ENCODE peak calls at places on chromosomes 16 and 17, in six cellular contexts. One of them, this sample, is unnamed.

GRCh38 chr16:2809149-2809760 is 7.8 kb upstream of the PRSS21 start:
- DNase-seq in sigmoid colon: no peak
- DNase-seq in adrenal gland: no peak
- DNase-seq in ovary: no peak
- DNase-seq in body of pancreas: no peak
- DNase-seq in thyroid gland: no peak
- DNase-seq in this sample: no peak

GRCh38 chr16:30005341-30006094 is 5.3 kb downstream of the DOC2A start:
- DNase-seq in adrenal gland: peak
- DNase-seq in thyroid gland: peak
- DNase-seq in sigmoid colon: no peak
- DNase-seq in ovary: no peak
- DNase-seq in body of pancreas: peak
- DNase-seq in this sample: peak

GRCh38 chr17:4023220-4023619 is 59.0 kb upstream of the ATP2A3 start:
- DNase-seq in adrenal gland: no peak
- DNase-seq in body of pancreas: no peak
- DNase-seq in ovary: no peak
- DNase-seq in thyroid gland: no peak
- DNase-seq in sigmoid colon: no peak
- DNase-seq in this sample: no peak

GRCh38 chr16:23848958-23849357 is 13.2 kb downstream of the PRKCB start:
- DNase-seq in thyroid gland: no peak
- DNase-seq in adrenal gland: no peak
- DNase-seq in ovary: no peak
- DNase-seq in sigmoid colon: no peak
- DNase-seq in body of pancreas: no peak
- DNase-seq in this sample: no peak

GRCh38 chr17:78745407-78746088 is 36.5 kb downstream of the CYTH1 start:
- DNase-seq in body of pancreas: peak
- DNase-seq in ovary: no peak
- DNase-seq in sigmoid colon: no peak
- DNase-seq in adrenal gland: peak
- DNase-seq in thyroid gland: peak
- DNase-seq in this sample: no peak

GRCh38 chr16:82855471-82855870 is 228.7 kb downstream of the CDH13 start:
- DNase-seq in ovary: no peak
- DNase-seq in adrenal gland: no peak
- DNase-seq in sigmoid colon: no peak
- DNase-seq in body of pancreas: no peak
- DNase-seq in thyroid gland: no peak
- DNase-seq in this sample: no peak

GRCh38 chr16:84369938-84370627 is 1.7 kb downstream of the ATP2C2 start:
- DNase-seq in adrenal gland: no peak
- DNase-seq in ovary: no peak
- DNase-seq in thyroid gland: no peak
- DNase-seq in body of pancreas: no peak
- DNase-seq in sigmoid colon: no peak
- DNase-seq in this sample: no peak

GRCh38 chr16:29148867-29149272 is 164.0 kb downstream of the LAT start:
- DNase-seq in thyroid gland: no peak
- DNase-seq in sigmoid colon: no peak
- DNase-seq in ovary: peak
- DNase-seq in body of pancreas: peak
- DNase-seq in adrenal gland: no peak
- DNase-seq in this sample: no peak

GRCh38 chr16:75948441-75948840 is 222.2 kb upstream of the CPHXL start:
- DNase-seq in body of pancreas: no peak
- DNase-seq in thyroid gland: no peak
- DNase-seq in adrenal gland: no peak
- DNase-seq in sigmoid colon: no peak
- DNase-seq in ovary: no peak
- DNase-seq in this sample: no peak

GRCh38 chr17:1002412-1002753 is 5.5 kb downstream of the TIMM22 start:
- DNase-seq in ovary: no peak
- DNase-seq in thyroid gland: no peak
- DNase-seq in sigmoid colon: no peak
- DNase-seq in adrenal gland: no peak
- DNase-seq in body of pancreas: no peak
- DNase-seq in this sample: no peak

GRCh38 chr17:15971882-15972281 is 27.0 kb downstream of the ADORA2B start:
- DNase-seq in ovary: no peak
- DNase-seq in body of pancreas: no peak
- DNase-seq in adrenal gland: no peak
- DNase-seq in sigmoid colon: no peak
- DNase-seq in thyroid gland: no peak
- DNase-seq in this sample: no peak

GRCh38 chr16:19486744-19487325 is 35.1 kb downstream of the GDE1 start:
- DNase-seq in ovary: no peak
- DNase-seq in sigmoid colon: no peak
- DNase-seq in adrenal gland: no peak
- DNase-seq in body of pancreas: no peak
- DNase-seq in thyroid gland: no peak
- DNase-seq in this sample: no peak
- TF ChIP-seq CTCF in ovary: no peak
- TF ChIP-seq CTCF in sigmoid colon: no peak
- TF ChIP-seq CTCF in adrenal gland: no peak
- TF ChIP-seq CTCF in body of pancreas: no peak
- TF ChIP-seq CTCF in thyroid gland: no peak
- TF ChIP-seq CTCF in this sample: no peak

DNA sequence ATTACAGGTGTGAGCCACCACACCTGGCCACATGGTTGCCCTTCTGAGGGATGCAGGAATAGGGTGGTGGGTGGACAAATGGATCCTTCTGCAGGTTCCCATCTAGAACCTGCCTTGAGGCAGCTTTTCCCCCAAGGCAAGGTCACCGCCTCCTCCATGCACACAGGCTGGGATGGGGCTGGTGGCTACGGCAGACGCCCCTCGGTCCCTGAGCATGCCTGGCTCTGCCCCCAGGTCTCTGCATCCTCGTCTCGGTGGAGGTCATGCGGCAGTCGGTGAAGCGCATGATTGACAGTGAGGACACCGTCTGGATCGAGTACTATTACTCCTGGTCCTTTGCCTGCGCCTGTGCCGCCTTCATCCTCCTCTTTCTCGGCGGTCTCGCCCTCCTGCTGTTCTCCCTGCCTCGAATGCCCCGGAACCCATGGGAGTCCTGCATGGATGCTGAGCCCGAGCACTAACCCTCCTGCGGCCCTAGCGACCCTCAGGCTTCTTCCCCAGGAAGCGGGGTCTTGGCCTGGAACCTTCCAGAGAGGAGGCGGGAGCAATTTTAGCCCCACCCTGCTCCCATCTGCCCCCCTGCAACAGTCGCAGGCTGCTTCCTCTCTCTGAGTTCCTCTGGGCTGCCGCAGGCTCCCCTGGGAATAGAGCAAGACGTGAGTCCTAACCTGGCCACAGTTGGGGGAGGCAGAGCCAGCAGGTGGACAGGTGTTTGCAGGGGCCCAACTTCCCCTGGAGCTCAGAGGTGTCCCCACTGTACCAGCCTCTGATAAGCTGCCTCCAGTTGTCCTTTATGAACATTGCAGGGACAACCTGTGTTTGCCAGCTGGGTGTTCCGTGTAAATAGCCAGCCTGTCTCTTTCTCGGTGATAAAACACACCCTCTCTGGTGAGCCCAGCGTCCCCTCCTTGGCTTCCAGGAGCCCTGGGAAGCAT is 11.7 kb downstream of the CACNG1 start:
- DNase-seq in body of pancreas: no peak
- DNase-seq in adrenal gland: no peak
- DNase-seq in ovary: no peak
- DNase-seq in thyroid gland: no peak
- DNase-seq in sigmoid colon: no peak
- DNase-seq in this sample: no peak
- TF ChIP-seq POLR2A in body of pancreas: no peak
- TF ChIP-seq POLR2A in adrenal gland: no peak
- TF ChIP-seq POLR2A in ovary: no peak
- TF ChIP-seq POLR2A in thyroid gland: no peak
- TF ChIP-seq POLR2A in sigmoid colon: no peak
- TF ChIP-seq POLR2A in this sample: no peak

GRCh38 chr16:66273036-66273435 is 93.5 kb upstream of the CDH5 start:
- DNase-seq in adrenal gland: no peak
- DNase-seq in body of pancreas: no peak
- DNase-seq in sigmoid colon: no peak
- DNase-seq in ovary: no peak
- DNase-seq in thyroid gland: no peak
- DNase-seq in this sample: no peak

GRCh38 chr16:66272461-66272860 is 94.0 kb upstream of the CDH5 start:
- DNase-seq in adrenal gland: no peak
- DNase-seq in sigmoid colon: no peak
- DNase-seq in body of pancreas: no peak
- DNase-seq in thyroid gland: no peak
- DNase-seq in ovary: no peak
- DNase-seq in this sample: no peak

GRCh38 chr16:66275795-66276428 is 90.6 kb upstream of the CDH5 start:
- DNase-seq in thyroid gland: peak
- DNase-seq in adrenal gland: peak
- DNase-seq in body of pancreas: peak
- DNase-seq in ovary: no peak
- DNase-seq in sigmoid colon: peak
- DNase-seq in this sample: no peak

GRCh38 chr16:66274335-66275110 is 92.0 kb upstream of the CDH5 start:
- DNase-seq in ovary: no peak
- DNase-seq in thyroid gland: no peak
- DNase-seq in adrenal gland: no peak
- DNase-seq in body of pancreas: no peak
- DNase-seq in sigmoid colon: peak
- DNase-seq in this sample: no peak

GRCh38 chr16:66273644-66274334 is 92.7 kb upstream of the CDH5 start:
- DNase-seq in thyroid gland: no peak
- DNase-seq in body of pancreas: no peak
- DNase-seq in ovary: no peak
- DNase-seq in sigmoid colon: no peak
- DNase-seq in adrenal gland: no peak
- DNase-seq in this sample: no peak
- TF ChIP-seq CTCF in thyroid gland: no peak
- TF ChIP-seq CTCF in body of pancreas: no peak
- TF ChIP-seq CTCF in ovary: no peak
- TF ChIP-seq CTCF in sigmoid colon: no peak
- TF ChIP-seq CTCF in adrenal gland: no peak
- TF ChIP-seq CTCF in this sample: no peak

DNA sequence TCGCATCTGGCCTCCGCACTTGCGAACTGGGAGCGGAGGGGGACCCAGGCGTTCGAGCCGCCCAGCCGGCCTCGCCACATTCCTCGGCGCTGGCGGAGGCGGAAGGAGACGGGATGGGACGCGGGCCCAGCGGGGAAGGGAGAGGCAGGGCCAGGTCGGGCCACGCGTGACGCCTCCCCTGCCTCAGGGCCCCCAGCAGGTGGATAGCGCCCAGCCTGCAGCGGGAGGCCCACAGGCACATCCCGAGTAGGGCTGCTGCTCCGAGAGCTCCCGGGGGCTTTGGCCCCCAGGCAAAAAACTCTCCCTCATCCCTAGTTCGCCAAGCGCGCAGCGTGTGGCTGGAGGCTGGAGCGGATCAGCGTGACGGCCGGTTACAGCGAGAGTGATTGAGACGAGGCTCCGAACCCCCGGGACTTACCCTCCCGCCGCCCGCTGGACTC is 790 bp downstream of the PLEKHH3 start:
- DNase-seq in sigmoid colon: peak
- DNase-seq in adrenal gland: peak
- DNase-seq in thyroid gland: peak
- DNase-seq in ovary: peak
- DNase-seq in body of pancreas: peak
- DNase-seq in this sample: peak
- TF ChIP-seq POLR2A in sigmoid colon: peak
- TF ChIP-seq POLR2A in adrenal gland: peak
- TF ChIP-seq POLR2A in thyroid gland: peak
- TF ChIP-seq POLR2A in ovary: no peak
- TF ChIP-seq POLR2A in body of pancreas: peak
- TF ChIP-seq POLR2A in this sample: no peak